ENCODE peak calls at places on chromosomes 3 and 15, in nine cellular contexts. H is GM12878, X is SK-N-MC, U is colonic mucosa, D is mesendoderm, E is fibroblast of lung, L is neural progenitor cell, P is neuronal stem cell, J is endodermal cell. S is an unnamed sample. For H3K36me3, the result is how much of the 10 kb centered on the place peaks cover.

GRCh38 chr15:88794001-88794400 is 9.2 kb upstream of the ACAN start:
- DNase-seq in D (no peak), E (no peak), J (no peak), P (no peak), U (no peak), L (no peak), H (no peak), X (no peak), S (no peak)

GRCh38 chr15:99019558-99020540 is 12.3 kb upstream of the PGPEP1L start:
- DNase-seq in J (no peak), H (no peak), D (no peak), E (peak), P (no peak), U (no peak), X (no peak), L (no peak), S (peak)

GRCh38 chr3:124126446-124127017 is 134.6 kb upstream of the ROPN1 start:
- DNase-seq in E (no peak), P (no peak), D (no peak), L (no peak), J (no peak), H (no peak), X (no peak), U (no peak), S (no peak)

GRCh38 chr3:62376906-62377865 is 3.8 kb upstream of the FEZF2 start:
- DNase-seq in E (no peak), X (no peak), U (no peak), L (peak), J (peak), D (peak), H (no peak), P (no peak), S (no peak)

GRCh38 chr3:134460965-134461364 is 24.8 kb downstream of the ANAPC13 start:
- DNase-seq in X (no peak), E (peak), U (no peak), L (no peak), D (no peak), J (no peak), P (no peak), H (no peak), S (peak)

GRCh38 chr15:29109762-29110161 is 159.9 kb downstream of the NSMCE3 start:
- DNase-seq in E (no peak), X (no peak), D (no peak), H (no peak), J (no peak), U (no peak), P (no peak), L (no peak), S (no peak)

GRCh38 chr15:83092309-83092976 is 15.0 kb upstream of the TM6SF1 start:
- DNase-seq in L (no peak), E (peak), H (no peak), U (peak), X (no peak), D (no peak), J (no peak), P (no peak), S (no peak)

GRCh38 chr3:101850327-101851048 is 1.2 kb downstream of the NFKBIZ start:
- DNase-seq in J (no peak), X (peak), U (no peak), H (peak), E (peak), D (no peak), P (no peak), L (peak), S (peak)

GRCh38 chr3:14633819-14634424 is 17.6 kb upstream of the CCDC174 start:
- DNase-seq in U (peak), J (peak), X (no peak), L (peak), P (peak), D (peak), H (peak), E (peak), S (peak)

GRCh38 chr3:114973576-114973975 is 173.5 kb downstream of the ZBTB20 start:
- DNase-seq in P (peak), D (no peak), H (no peak), U (no peak), L (peak), J (no peak), E (no peak), X (no peak), S (no peak)

GRCh38 chr3:133282239-133282638 is 117.6 kb upstream of the BFSP2 start:
- DNase-seq in J (no peak), P (no peak), H (no peak), D (no peak), E (peak), X (no peak), L (no peak), U (no peak), S (peak)

GRCh38 chr3:104987859-104988258 is 378.9 kb upstream of the ALCAM start:
- DNase-seq in D (no peak), X (no peak), E (no peak), P (no peak), J (no peak), U (no peak), L (no peak), H (no peak), S (no peak)

GRCh38 chr3:58639001-58639400 is 27.6 kb downstream of the FAM3D start:
- DNase-seq in U (no peak), D (no peak), H (no peak), X (no peak), P (no peak), L (no peak), E (peak), J (no peak), S (no peak)

GRCh38 chr3:101780661-101781060 is 1.6 kb downstream of the NXPE3 start:
- DNase-seq in H (no peak), J (no peak), E (peak), X (no peak), U (no peak), P (no peak), D (peak), L (peak), S (peak)

GRCh38 chr15:43514241-43515057 is 3.0 kb upstream of the MAP1A start:
- DNase-seq in E (peak), P (no peak), L (peak), X (no peak), H (no peak), U (peak), D (peak), J (peak), S (peak)

GRCh38 chr15:74956648-74957300 is at the start of gene RPP25:
- DNase-seq in L (peak), J (peak), X (peak), P (peak), D (peak), H (no peak), E (peak), U (peak), S (peak)

GRCh38 chr3:48320994-48321393 is 12.5 kb downstream of the SPINK8 start:
- DNase-seq in U (no peak), H (no peak), X (no peak), L (no peak), E (no peak), J (no peak), D (no peak), P (no peak), S (no peak)

GRCh38 chr3:190676477-190676876 is 162.6 kb downstream of the IL1RAP start:
- DNase-seq in E (peak), U (no peak), D (no peak), H (no peak), J (no peak), X (no peak), L (no peak), P (no peak), S (no peak)

GRCh38 chr3:2099779-2100191 is 1.1 kb downstream of the CNTN4 start:
- DNase-seq in E (no peak), P (no peak), U (peak), D (peak), X (no peak), H (no peak), L (peak), J (peak), S (no peak)

GRCh38 chr3:44058022-44058867 is 183.4 kb upstream of the TOPAZ1 start:
- DNase-seq in L (no peak), D (peak), U (no peak), X (no peak), E (peak), P (no peak), H (peak), J (peak), S (peak)

GRCh38 chr3:33194303-33194702 is 24.3 kb downstream of the SUSD5 start:
- DNase-seq in J (no peak), P (no peak), X (no peak), H (no peak), U (no peak), E (no peak), L (no peak), D (no peak), S (no peak)

GRCh38 chr3:102006812-102007485 is 157.6 kb downstream of the NFKBIZ start:
- DNase-seq in P (no peak), L (no peak), D (no peak), J (no peak), H (no peak), X (peak), U (no peak), E (peak), S (peak)

GRCh38 chr3:99012051-99012450 is 110.6 kb upstream of the DCBLD2 start:
- DNase-seq in J (no peak), P (no peak), L (no peak), E (peak), U (no peak), X (no peak), D (no peak), H (peak), S (peak)

GRCh38 chr15:65829150-65829764 is 37.2 kb upstream of the DENND4A start:
- DNase-seq in D (peak), P (no peak), J (peak), E (peak), H (no peak), X (no peak), U (no peak), L (peak), S (peak)

GRCh38 chr15:28934645-28935044 is 48.9 kb downstream of the APBA2 start:
- DNase-seq in E (no peak), L (no peak), X (no peak), H (no peak), U (no peak), J (no peak), P (no peak), D (no peak), S (no peak)

DNA sequence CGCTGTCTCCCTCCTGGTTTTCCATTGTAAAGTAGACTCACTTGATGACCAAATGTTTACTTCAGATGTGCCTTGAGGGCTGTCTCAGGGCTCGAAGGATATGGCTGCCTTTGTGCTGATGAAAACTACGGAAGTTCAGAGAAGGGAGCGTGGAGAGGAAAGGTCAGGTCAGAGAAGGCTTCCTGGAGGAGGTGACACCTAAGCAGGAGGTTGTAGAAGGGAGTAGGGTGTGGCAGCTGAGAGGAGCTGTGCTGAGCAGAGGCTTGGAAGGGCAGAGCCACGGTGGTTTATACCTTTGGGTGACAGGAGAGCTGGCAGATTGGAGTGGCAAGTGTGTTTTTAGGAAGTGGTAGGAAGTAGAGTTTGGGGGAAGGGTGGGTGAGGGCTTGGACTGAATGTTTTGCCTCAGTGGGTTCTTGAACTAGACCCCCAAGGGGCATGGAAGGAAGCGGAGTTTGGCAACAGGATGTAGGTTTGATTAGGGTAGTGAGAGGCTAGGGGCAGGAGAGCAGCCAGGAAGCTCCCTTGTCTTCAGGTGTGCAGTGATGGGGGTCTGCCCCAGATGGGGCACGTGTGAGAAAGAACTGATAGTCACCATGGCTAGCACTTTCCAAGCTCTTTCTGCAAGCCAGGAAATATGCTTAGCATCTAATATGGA is 4.5 kb downstream of the ZSCAN2 start:
- DNase-seq in D (no peak), E (no peak), X (no peak), U (no peak), L (no peak), P (no peak), J (no peak), H (no peak), S (no peak)
- H3K36me3 ChIP-seq in D (under half), E (under half), X (under half), U (under half), L (under half), P (half or more), J (under half), H (under half), S (under half)

DNA sequence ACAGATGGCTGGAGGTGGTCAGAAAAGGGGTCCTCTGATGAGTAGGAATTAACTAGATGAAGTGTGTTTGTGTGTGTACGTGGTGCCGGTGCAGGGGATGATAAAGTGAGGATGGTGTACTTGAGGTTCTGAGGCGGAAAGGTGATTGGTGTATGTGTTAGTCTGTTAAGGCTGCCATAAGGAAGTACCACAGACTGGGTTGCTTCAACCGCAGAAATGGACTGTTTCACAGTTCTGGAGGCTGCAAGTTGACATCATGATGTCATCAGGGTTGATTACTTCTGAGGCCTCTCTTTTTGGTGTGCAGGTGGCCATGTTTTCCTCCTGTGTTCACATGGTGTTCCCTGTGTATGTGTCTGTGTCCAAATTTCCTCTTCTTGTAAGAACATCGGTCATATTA is 202.4 kb upstream of the RGMA start:
- DNase-seq in D (no peak), H (no peak), X (no peak), E (no peak), P (no peak), L (no peak), U (no peak), J (no peak), S (no peak)
- H3K9ac ChIP-seq in D (no peak), H (no peak), X (no peak), E (no peak), P (no peak), L (no peak), U (no peak), J (no peak), S (no peak)

DNA sequence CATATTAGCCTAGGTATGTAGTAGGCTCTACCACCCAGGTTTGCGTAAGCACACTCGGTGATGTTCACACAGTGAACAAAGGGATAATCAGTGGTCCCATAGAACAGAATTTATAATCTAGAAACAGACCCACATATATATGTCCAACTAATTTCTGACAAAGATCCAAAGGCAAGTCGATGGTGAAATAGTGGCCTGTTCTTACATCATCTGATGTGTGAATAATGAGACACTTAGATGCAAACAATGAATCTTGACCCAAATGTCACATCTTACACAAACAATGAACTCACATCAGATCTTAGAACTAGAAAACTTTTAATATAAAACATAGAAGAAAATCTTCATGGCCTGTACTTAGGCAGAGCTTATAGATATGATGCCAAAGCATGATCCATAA is 17.6 kb upstream of the TM2D3 start:
- DNase-seq in J (no peak), E (no peak), L (no peak), U (no peak), P (no peak), D (no peak), H (no peak), X (no peak), S (peak)
- H3K36me3 ChIP-seq in J (under half), E (under half), L (under half), U (under half), P (half or more), D (under half), H (under half), X (under half), S (under half)

DNA sequence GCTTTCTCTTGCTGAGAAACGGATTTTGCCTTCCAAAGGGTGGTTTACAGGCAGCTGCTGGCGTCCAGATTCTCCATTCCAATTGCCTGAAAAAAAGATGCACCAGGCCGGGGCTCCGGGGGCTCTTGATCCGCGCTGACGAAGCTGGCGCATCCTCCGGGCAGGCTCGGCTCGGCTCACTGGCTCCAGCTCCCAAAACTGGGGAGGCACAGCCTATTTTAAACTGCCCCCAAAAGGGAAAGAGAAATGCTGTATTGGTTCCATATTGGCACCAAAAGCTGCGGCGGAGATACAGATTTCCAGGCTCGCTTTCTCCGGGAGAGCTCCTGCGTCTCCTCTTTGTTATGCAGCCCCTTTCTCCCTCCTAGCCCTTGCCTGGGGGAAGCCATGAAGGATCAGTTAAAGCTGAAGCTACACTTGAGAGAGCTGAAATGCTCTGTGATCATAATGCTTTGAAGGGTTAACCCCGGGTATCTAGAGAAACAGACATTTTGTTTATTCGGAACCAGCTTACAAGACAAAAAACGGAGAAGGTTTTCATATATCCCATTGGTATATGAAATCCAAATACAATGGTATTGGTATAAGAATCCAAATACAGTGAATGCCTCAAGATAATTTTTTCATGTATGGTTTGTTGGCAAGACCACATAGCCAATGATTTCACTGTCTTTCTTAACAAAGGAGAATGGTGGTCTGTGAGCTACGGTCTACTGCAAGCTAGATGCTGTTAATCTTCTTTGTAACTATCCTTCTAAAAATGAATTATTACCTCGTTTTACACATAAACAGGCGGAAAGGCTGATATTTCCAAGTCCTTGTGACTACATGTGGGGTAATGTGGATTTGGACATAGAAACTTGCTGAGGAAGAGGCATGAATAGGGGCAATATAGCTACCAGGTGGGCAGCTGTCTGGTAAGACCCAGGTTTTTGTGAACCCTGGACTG is 704 bp downstream of the CD200 start:
- DNase-seq in J (peak), E (peak), P (no peak), D (peak), H (no peak), X (no peak), U (peak), L (peak), S (peak)
- H3K9ac ChIP-seq in J (peak), E (no peak), P (peak), D (peak), H (peak), X (no peak), U (peak), L (peak), S (peak)

GRCh38 chr3:12900885-12901411 is 59.6 kb upstream of the RPL32 start:
- DNase-seq in J (no peak), L (no peak), D (no peak), H (no peak), P (no peak), U (no peak), X (no peak), E (no peak), S (no peak)
- H3K36me3 ChIP-seq in J (under half), L (under half), D (under half), H (under half), P (half or more), U (under half), X (under half), E (under half), S (under half)